ENCODE peak calls at places on chromosomes 6 and 20, in ten cellular contexts. E is HT1080; Y is T1000; B is activated naive CD4-positive, alpha-beta T cell; H is pons; O is cardiac fibroblast; G is trophoblast cell; P is GM12865; Q is H9; A is EL. W is an unnamed sample.

GRCh38 chr20:63351811-63352591 is 9.1 kb downstream of the CHRNA4 start:
- DNase-seq in E (no peak), Y (no peak), B (no peak), H (peak; percentile 81), O (no peak), G (no peak), P (no peak), Q (peak; percentile 82), A (no peak), W (peak; percentile 89)

GRCh38 chr6:40692311-40692710 is 105.1 kb upstream of the LRFN2 start:
- DNase-seq in E (peak; percentile 11), Y (no peak), B (no peak), H (no peak), O (no peak), G (no peak), P (no peak), Q (no peak), A (peak; percentile 4), W (no peak)

GRCh38 chr6:26501482-26501986 is 1.4 kb downstream of the BTN1A1 start:
- DNase-seq in E (no peak), Y (no peak), B (no peak), H (no peak), O (peak; percentile 16), G (no peak), P (peak; percentile 42), Q (peak; percentile 54), A (peak; percentile 31), W (peak; percentile 44)

GRCh38 chr6:11890209-11890608 is 111.6 kb upstream of the ADTRP start:
- DNase-seq in E (no peak), Y (no peak), B (no peak), H (no peak), O (no peak), G (no peak), P (no peak), Q (no peak), A (no peak), W (no peak)

GRCh38 chr6:37783831-37784584 is 35.5 kb upstream of the ZFAND3 start:
- DNase-seq in E (no peak), Y (no peak), B (no peak), H (no peak), O (peak; percentile 53), G (no peak), P (no peak), Q (no peak), A (no peak), W (no peak)

GRCh38 chr6:150334790-150335783 is 33.7 kb upstream of the IYD start:
- DNase-seq in E (peak; percentile 39), Y (no peak), B (no peak), H (peak; percentile 74), O (peak; percentile 88), G (peak; percentile 38), P (peak; percentile 68), Q (peak; percentile 46), A (peak; percentile 54), W (peak; percentile 52)

GRCh38 chr6:29953706-29954105 is 11.4 kb downstream of the HLA-A start:
- DNase-seq in E (no peak), Y (no peak), B (no peak), H (no peak), O (no peak), G (no peak), P (no peak), Q (no peak), A (peak; percentile 37), W (no peak)

GRCh38 chr6:34852406-34853085 is 35.3 kb downstream of the TAF11 start:
- DNase-seq in E (no peak), Y (no peak), B (no peak), H (no peak), O (no peak), G (no peak), P (no peak), Q (no peak), A (peak; percentile 58), W (no peak)

GRCh38 chr6:55659304-55659703 is 80.3 kb upstream of the HMGCLL1 start:
- DNase-seq in E (no peak), Y (no peak), B (no peak), H (no peak), O (no peak), G (no peak), P (no peak), Q (no peak), A (no peak), W (no peak)

GRCh38 chr20:63943007-63943807 is 13.0 kb downstream of the UCKL1 start:
- DNase-seq in E (no peak), Y (no peak), B (no peak), H (no peak), O (no peak), G (no peak), P (no peak), Q (no peak), A (no peak), W (no peak)

GRCh38 chr6:155380666-155381332 is 66.5 kb upstream of the TFB1M start:
- DNase-seq in E (no peak), Y (no peak), B (no peak), H (peak; percentile 3), O (no peak), G (no peak), P (no peak), Q (no peak), A (no peak), W (no peak)

GRCh38 chr20:63291811-63292210 is 1.2 kb upstream of the COL20A1 start:
- DNase-seq in E (no peak), Y (no peak), B (no peak), H (no peak), O (no peak), G (no peak), P (no peak), Q (no peak), A (no peak), W (no peak)

GRCh38 chr20:38878798-38879197 is 47.4 kb upstream of the FAM83D start:
- DNase-seq in E (peak; percentile 25), Y (no peak), B (no peak), H (no peak), O (peak; percentile 38), G (peak; percentile 21), P (no peak), Q (peak; percentile 61), A (no peak), W (peak; percentile 87)

GRCh38 chr20:41889125-41889870 is 271.1 kb upstream of the CHD6 start:
- DNase-seq in E (no peak), Y (no peak), B (no peak), H (no peak), O (no peak), G (no peak), P (peak; percentile 15), Q (peak; percentile 37), A (no peak), W (peak; percentile 33)

GRCh38 chr6:130969807-130970491 is 93.1 kb downstream of the EPB41L2 start:
- DNase-seq in E (no peak), Y (no peak), B (no peak), H (no peak), O (peak; percentile 88), G (no peak), P (no peak), Q (no peak), A (peak; percentile 73), W (no peak)

GRCh38 chr6:166691199-166691598 is 64.1 kb upstream of the RPS6KA2 start:
- DNase-seq in E (peak; percentile 89), Y (no peak), B (no peak), H (no peak), O (peak; percentile 61), G (peak; percentile 89), P (no peak), Q (no peak), A (peak; percentile 53), W (no peak)

GRCh38 chr20:9591080-9591479 is 76.7 kb downstream of the LAMP5 start:
- DNase-seq in E (no peak), Y (no peak), B (no peak), H (no peak), O (no peak), G (no peak), P (no peak), Q (no peak), A (no peak), W (no peak)

W was measured in iPS-NIHi11.